ENCODE peak calls at places on chromosomes 16 and 17, in five cellular contexts. O is ELR, W is coronary artery, P is H54, C is Calu3. F is an unnamed sample.

GRCh38 chr17:8430966-8431365 is 4.7 kb upstream of the NDEL1 start:
- DNase-seq in O (no peak), W (peak; percentile 93), P (peak; percentile 32), C (no peak), F (no peak)

GRCh38 chr16:78967948-78968347 is 632.6 kb downstream of the MAF start:
- DNase-seq in O (no peak), W (no peak), P (no peak), C (no peak), F (no peak)

GRCh38 chr16:26525856-26526255 is 540.9 kb upstream of the C16orf82 start:
- DNase-seq in O (no peak), W (no peak), P (no peak), C (no peak), F (no peak)

GRCh38 chr17:44774271-44775135 is 15.7 kb downstream of the ADAM11 start:
- DNase-seq in O (peak; percentile 92), W (peak; percentile 86), P (peak; percentile 99), C (peak; percentile 99), F (peak; percentile 81)

GRCh38 chr16:65032397-65032796 is 89.5 kb downstream of the CDH11 start:
- DNase-seq in O (no peak), W (no peak), P (no peak), C (no peak), F (no peak)

GRCh38 chr16:53912155-53912554 is 208.2 kb downstream of the FTO start:
- DNase-seq in O (no peak), W (no peak), P (no peak), C (no peak), F (no peak)

GRCh38 chr16:24771132-24771778 is 41.8 kb downstream of the TNRC6A start:
- DNase-seq in O (peak; percentile 49), W (no peak), P (no peak), C (no peak), F (no peak)

GRCh38 chr16:55257971-55258613 is 65.9 kb upstream of the IRX6 start:
- DNase-seq in O (peak; percentile 24), W (no peak), P (peak; percentile 21), C (peak; percentile 53), F (no peak)

GRCh38 chr16:85680352-85680944 is 8.3 kb downstream of the GINS2 start:
- DNase-seq in O (no peak), W (no peak), P (no peak), C (no peak), F (no peak)

GRCh38 chr16:9119795-9120194 is 28.4 kb downstream of the HAPSTR1 start:
- DNase-seq in O (peak; percentile 54), W (no peak), P (no peak), C (no peak), F (no peak)

GRCh38 chr16:9124444-9124843 is 33.0 kb downstream of the HAPSTR1 start:
- DNase-seq in O (no peak), W (no peak), P (no peak), C (no peak), F (no peak)

GRCh38 chr17:76414334-76415295 is 30.2 kb downstream of the SPHK1 start:
- DNase-seq in O (peak; percentile 28), W (no peak), P (no peak), C (no peak), F (no peak)

GRCh38 chr16:60744198-60744597 is 1292.0 kb downstream of the CDH8 start:
- DNase-seq in O (no peak), W (no peak), P (no peak), C (no peak), F (no peak)

GRCh38 chr16:28212532-28212873 is 738 bp upstream of the XPO6 start:
- DNase-seq in O (peak; percentile 58), W (no peak), P (no peak), C (no peak), F (no peak)

GRCh38 chr16:57846078-57846697 is 43.9 kb upstream of the KIFC3 start:
- DNase-seq in O (no peak), W (no peak), P (no peak), C (no peak), F (no peak)

GRCh38 chr16:30377812-30378235 is 3.2 kb downstream of the MYL11 start:
- DNase-seq in O (peak; percentile 88), W (no peak), P (peak; percentile 72), C (peak; percentile 88), F (peak; percentile 76)

GRCh38 chr17:59470624-59471297 is 94.6 kb upstream of the DHX40 start:
- DNase-seq in O (no peak), W (no peak), P (no peak), C (no peak), F (no peak)

GRCh38 chr17:17154981-17155380 is 51.2 kb downstream of the PLD6 start:
- DNase-seq in O (no peak), W (no peak), P (no peak), C (no peak), F (no peak)

GRCh38 chr16:9536905-9537304 is 445.5 kb downstream of the HAPSTR1 start:
- DNase-seq in O (no peak), W (no peak), P (no peak), C (no peak), F (no peak)

GRCh38 chr16:49921791-49922456 is 66.0 kb upstream of the ZNF423 start:
- DNase-seq in O (peak; percentile 27), W (peak; percentile 77), P (peak; percentile 34), C (peak; percentile 79), F (peak; percentile 13)

GRCh38 chr17:81066072-81066471 is 31.1 kb downstream of the BAIAP2 start:
- DNase-seq in O (no peak), W (no peak), P (no peak), C (peak; percentile 62), F (no peak)

GRCh38 chr16:50228364-50228868 is 37.9 kb upstream of the ADCY7 start:
- DNase-seq in O (no peak), W (no peak), P (no peak), C (no peak), F (no peak)

GRCh38 chr17:39094607-39095308 is 56.7 kb downstream of the PLXDC1 start:
- DNase-seq in O (no peak), W (no peak), P (no peak), C (no peak), F (no peak)

GRCh38 chr17:925846-926245 is 53.7 kb downstream of the NXN start:
- DNase-seq in O (no peak), W (no peak), P (no peak), C (no peak), F (no peak)

GRCh38 chr17:80891096-80892018 is 100.3 kb upstream of the CHMP6 start:
- DNase-seq in O (peak; percentile 99), W (no peak), P (peak; percentile 95), C (no peak), F (no peak)

F was measured in NCI-H774.